ENCODE peak calls at places on chromosomes 4 and X, in six cellular contexts. I is upper lobe of left lung, N is dorsolateral prefrontal cortex, L is nephron progenitor cell, C is A549, F is heart right ventricle. Y is an unnamed sample.

GRCh38 chrX:85107407-85107806 is 103.7 kb downstream of the APOOL start:
- DNase-seq in I (no peak), N (no peak), L (no peak), C (peak), F (no peak), Y (no peak)

GRCh38 chr4:183449193-183449888 is 4.9 kb downstream of the CDKN2AIP start:
- DNase-seq in I (no peak), N (no peak), L (no peak), C (no peak), F (no peak), Y (no peak)

GRCh38 chrX:111168314-111168713 is 72.3 kb downstream of the PAK3 start:
- DNase-seq in I (no peak), N (no peak), L (peak), C (peak), F (no peak), Y (no peak)

GRCh38 chrX:12790878-12791252 is 347 bp upstream of the PRPS2 start:
- DNase-seq in I (no peak), N (no peak), L (no peak), C (no peak), F (no peak), Y (no peak)

GRCh38 chr4:125849869-125850268 is 535.1 kb downstream of the FAT4 start:
- DNase-seq in I (no peak), N (no peak), L (no peak), C (no peak), F (no peak), Y (no peak)

GRCh38 chr4:9703391-9703790 is 78.0 kb upstream of the DRD5 start:
- DNase-seq in I (peak), N (peak), L (peak), C (peak), F (peak), Y (peak)

GRCh38 chr4:103934178-103934789 is 214.5 kb upstream of the TACR3 start:
- DNase-seq in I (no peak), N (no peak), L (peak), C (peak), F (peak), Y (no peak)

GRCh38 chr4:1049591-1049905 is 38.1 kb downstream of the FGFRL1 start:
- DNase-seq in I (no peak), N (peak), L (no peak), C (no peak), F (no peak), Y (peak)

GRCh38 chr4:155906554-155907247 is 3.2 kb downstream of the TDO2 start:
- DNase-seq in I (no peak), N (no peak), L (no peak), C (peak), F (peak), Y (no peak)

GRCh38 chr4:139242511-139243051 is 37.4 kb downstream of the MGARP start:
- DNase-seq in I (no peak), N (no peak), L (no peak), C (no peak), F (no peak), Y (no peak)

GRCh38 chr4:151983854-151984253 is 223.0 kb upstream of the GATB start:
- DNase-seq in I (no peak), N (no peak), L (no peak), C (no peak), F (no peak), Y (no peak)

GRCh38 chr4:1299301-1299860 is 9.7 kb downstream of the MAEA start:
- DNase-seq in I (peak), N (no peak), L (no peak), C (no peak), F (no peak), Y (no peak)

GRCh38 chrX:17441965-17442364 is 67.0 kb downstream of the NHS start:
- DNase-seq in I (no peak), N (no peak), L (no peak), C (no peak), F (no peak), Y (no peak)

GRCh38 chr4:173264245-173264959 is 69.8 kb downstream of the HMGB2 start:
- DNase-seq in I (no peak), N (no peak), L (no peak), C (no peak), F (peak), Y (no peak)

GRCh38 chr4:85787133-85787532 is 312.2 kb downstream of the ARHGAP24 start:
- DNase-seq in I (no peak), N (no peak), L (no peak), C (peak), F (no peak), Y (no peak)

GRCh38 chr4:18815779-18816173 is 794.2 kb upstream of the LCORL start:
- DNase-seq in I (no peak), N (no peak), L (no peak), C (no peak), F (no peak), Y (no peak)

GRCh38 chr4:38160487-38161207 is 200.4 kb downstream of the PTTG2 start:
- DNase-seq in I (peak), N (no peak), L (no peak), C (peak), F (no peak), Y (no peak)

GRCh38 chr4:120555058-120555457 is 367.5 kb downstream of the PRDM5 start:
- DNase-seq in I (no peak), N (no peak), L (no peak), C (no peak), F (peak), Y (no peak)

GRCh38 chr4:41120297-41121217 is 93.8 kb downstream of the APBB2 start:
- DNase-seq in I (peak), N (peak), L (no peak), C (no peak), F (no peak), Y (no peak)

GRCh38 chr4:44678094-44679023 is at the start of gene GUF1:
- DNase-seq in I (peak), N (peak), L (peak), C (peak), F (peak), Y (peak)
- TF ChIP-seq CTCF in I (no peak), N (no peak), L (no peak), C (no peak), F (no peak), Y (no peak)

DNA sequence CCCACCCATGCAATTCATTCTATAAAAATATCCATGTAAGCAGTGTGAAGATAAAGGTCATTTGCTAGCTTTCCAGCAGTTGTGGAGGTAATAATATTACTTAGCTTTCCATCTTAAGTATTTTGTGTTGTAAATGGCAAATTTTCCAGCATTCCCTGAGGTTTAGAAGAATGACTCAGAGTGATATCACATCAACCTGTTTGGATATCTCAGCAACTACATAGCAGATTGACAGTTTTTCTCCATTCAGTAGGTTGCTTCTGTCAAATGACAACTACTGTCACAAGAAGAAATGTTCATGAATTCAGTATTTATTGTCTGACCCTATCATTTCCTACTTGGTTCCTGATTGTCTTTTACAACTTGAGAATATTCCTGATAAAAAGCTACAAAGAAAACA is 434.9 kb upstream of the GALNTL6 start:
- DNase-seq in I (no peak), N (no peak), L (no peak), C (no peak), F (no peak), Y (no peak)
- TF ChIP-seq CTCF in I (no peak), N (no peak), L (no peak), C (no peak), F (no peak), Y (no peak)

GRCh38 chrX:138775501-138775900 is 64.0 kb upstream of the FGF13 start:
- DNase-seq in I (no peak), N (no peak), L (no peak), C (peak), F (no peak), Y (no peak)
- TF ChIP-seq CTCF in I (peak), N (peak), L (peak), C (peak), F (peak), Y (no peak)

GRCh38 chrX:148538582-148538981 is 38.2 kb downstream of the AFF2 start:
- DNase-seq in I (no peak), N (no peak), L (no peak), C (no peak), F (no peak), Y (no peak)
- TF ChIP-seq CTCF in I (no peak), N (no peak), L (no peak), C (no peak), F (no peak), Y (no peak)

DNA sequence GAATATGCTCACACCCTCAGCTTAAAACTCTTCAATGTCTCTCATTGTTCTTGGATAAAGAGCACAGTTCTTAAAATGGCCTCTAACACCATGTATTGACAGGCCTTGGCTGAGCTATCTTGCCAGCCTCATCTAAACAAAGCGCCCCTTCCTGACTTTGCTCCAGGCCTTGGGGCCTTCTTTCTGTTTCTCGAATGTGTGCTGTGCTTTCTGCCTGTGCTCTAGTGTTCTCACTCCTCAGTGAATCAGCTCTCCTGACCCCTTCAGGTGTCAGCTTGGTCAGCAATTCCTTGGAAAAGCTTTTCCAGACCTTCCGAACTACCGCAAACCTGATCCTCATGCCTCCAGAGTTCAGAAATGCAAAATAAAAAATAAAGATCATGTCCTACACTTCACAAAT is 346.3 kb upstream of the FSTL5 start:
- DNase-seq in I (no peak), N (no peak), L (no peak), C (no peak), F (no peak), Y (no peak)
- TF ChIP-seq CTCF in I (no peak), N (no peak), L (no peak), C (no peak), F (no peak), Y (no peak)

DNA sequence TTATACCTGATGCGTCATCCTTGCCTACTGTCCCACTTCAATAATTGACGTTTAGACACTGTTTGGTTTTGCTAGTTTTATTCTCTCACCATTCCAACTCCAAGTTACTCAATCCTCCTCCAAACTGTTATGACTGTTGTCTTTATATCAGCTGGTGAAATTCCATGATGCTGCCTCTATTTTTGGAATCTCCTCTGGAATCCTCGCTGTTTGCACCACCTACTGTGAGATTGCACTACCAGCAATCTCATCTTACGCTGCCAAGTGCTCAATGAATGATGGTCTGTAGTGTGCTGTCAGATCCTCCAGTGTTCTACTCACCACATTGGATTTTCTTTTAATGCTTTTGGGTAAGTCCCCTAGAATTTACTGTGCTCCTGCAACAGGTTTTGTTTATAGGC is 13.2 kb upstream of the PCDH18 start:
- DNase-seq in I (no peak), N (no peak), L (no peak), C (peak), F (no peak), Y (no peak)
- TF ChIP-seq CTCF in I (no peak), N (no peak), L (no peak), C (no peak), F (peak), Y (no peak)

GRCh38 chrX:140091276-140091886 is 126.1 kb upstream of the CXorf66 start:
- DNase-seq in I (peak), N (peak), L (peak), C (peak), F (no peak), Y (peak)
- TF ChIP-seq CTCF in I (no peak), N (peak), L (no peak), C (peak), F (no peak), Y (no peak)

GRCh38 chr4:87006531-87007344 is 71.9 kb downstream of the AFF1 start:
- DNase-seq in I (peak), N (peak), L (peak), C (peak), F (peak), Y (peak)
- TF ChIP-seq CTCF in I (peak), N (peak), L (peak), C (peak), F (no peak), Y (peak)

GRCh38 chrX:119521246-119521645 is 44.0 kb downstream of the STEEP1 start:
- DNase-seq in I (no peak), N (no peak), L (no peak), C (no peak), F (no peak), Y (no peak)

GRCh38 chrX:119518371-119518770 is 46.8 kb downstream of the STEEP1 start:
- DNase-seq in I (no peak), N (no peak), L (no peak), C (no peak), F (no peak), Y (no peak)

GRCh38 chrX:119529355-119530276 is 35.6 kb downstream of the STEEP1 start:
- DNase-seq in I (no peak), N (no peak), L (no peak), C (no peak), F (no peak), Y (no peak)

GRCh38 chrX:119523664-119524184 is 41.5 kb downstream of the STEEP1 start:
- DNase-seq in I (no peak), N (no peak), L (no peak), C (no peak), F (no peak), Y (no peak)
- TF ChIP-seq CTCF in I (no peak), N (no peak), L (no peak), C (no peak), F (no peak), Y (no peak)

DNA sequence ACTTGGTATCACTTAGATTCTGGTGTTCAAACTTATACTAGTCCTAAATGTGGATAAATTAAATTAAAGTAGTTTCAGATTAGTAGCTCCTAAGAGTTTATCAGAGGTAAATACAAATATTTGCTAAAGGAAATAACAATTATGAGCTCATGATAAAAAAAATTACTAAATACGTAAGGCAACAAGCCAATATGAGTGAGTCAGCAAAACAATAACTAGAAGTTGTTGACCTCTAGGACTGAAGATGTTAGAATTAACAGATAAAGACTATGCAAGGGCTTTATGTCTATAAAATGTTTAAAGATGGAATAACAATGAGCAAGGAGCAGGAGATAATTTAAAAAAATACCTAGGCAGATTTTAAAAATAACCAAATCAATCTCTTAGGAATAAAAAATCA is 195.8 kb downstream of the CLCN4 start:
- DNase-seq in I (no peak), N (no peak), L (no peak), C (no peak), F (no peak), Y (no peak)
- TF ChIP-seq CTCF in I (no peak), N (no peak), L (no peak), C (no peak), F (no peak), Y (no peak)

Y was measured in natural killer cell.